ENCODE peak calls at places on chromosomes 6 and 20, in four cellular contexts. M, J, F and I are unnamed samples.

GRCh38 chr6:18386302-18386976 is 711 bp upstream of the RNF144B start:
- DNase-seq in M (no peak), J (no peak), F (no peak), I (peak; percentile 44)

GRCh38 chr6:75204959-75205775 is 686 bp downstream of the COL12A1 start:
- DNase-seq in M (peak; percentile 59), F (peak; percentile 76), J (peak; percentile 54), I (peak; percentile 16)

GRCh38 chr6:24660100-24660499 is 6.6 kb downstream of the TDP2 start:
- DNase-seq in F (no peak), M (no peak), J (no peak), I (no peak)

GRCh38 chr6:124372076-124372475 is 568.4 kb downstream of the NKAIN2 start:
- DNase-seq in M (no peak), J (no peak), F (no peak), I (no peak)

GRCh38 chr20:38217791-38218565 is 42.6 kb downstream of the KIAA1755 start:
- DNase-seq in F (peak; percentile 99), J (no peak), M (peak; percentile 78), I (peak; percentile 31)

GRCh38 chr20:53609501-53610445 is 16.1 kb upstream of the ZNF217 start:
- DNase-seq in F (no peak), M (no peak), J (peak; percentile 82), I (no peak)

GRCh38 chr20:50191065-50191565 is 485 bp downstream of the CEBPB start:
- DNase-seq in J (peak; percentile 86), F (peak; percentile 91), M (peak; percentile 72), I (peak; percentile 77)

GRCh38 chr20:21395666-21396044 is 1.7 kb downstream of the NKX2-4 start:
- DNase-seq in M (no peak), J (no peak), F (no peak), I (no peak)

GRCh38 chr6:167115054-167115453 is 7.8 kb upstream of the CCR6 start:
- DNase-seq in F (no peak), M (no peak), J (no peak), I (no peak)
- H3K4me1 ChIP-seq in F (no peaks in the 10 kb centered on the region), M (no peaks in the 10 kb centered on the region), J (no peaks in the 10 kb centered on the region), I (no peaks in the 10 kb centered on the region)

GRCh38 chr20:33994624-33994913 is 858 bp downstream of the RALY start:
- DNase-seq in M (no peak), F (no peak), J (no peak), I (no peak)
- H3K4me1 ChIP-seq in M (peaks cover 28% of the 10 kb centered on the region), F (peaks cover 20% of the 10 kb centered on the region), J (peaks cover 49% of the 10 kb centered on the region), I (peaks cover 60% of the 10 kb centered on the region)

DNA sequence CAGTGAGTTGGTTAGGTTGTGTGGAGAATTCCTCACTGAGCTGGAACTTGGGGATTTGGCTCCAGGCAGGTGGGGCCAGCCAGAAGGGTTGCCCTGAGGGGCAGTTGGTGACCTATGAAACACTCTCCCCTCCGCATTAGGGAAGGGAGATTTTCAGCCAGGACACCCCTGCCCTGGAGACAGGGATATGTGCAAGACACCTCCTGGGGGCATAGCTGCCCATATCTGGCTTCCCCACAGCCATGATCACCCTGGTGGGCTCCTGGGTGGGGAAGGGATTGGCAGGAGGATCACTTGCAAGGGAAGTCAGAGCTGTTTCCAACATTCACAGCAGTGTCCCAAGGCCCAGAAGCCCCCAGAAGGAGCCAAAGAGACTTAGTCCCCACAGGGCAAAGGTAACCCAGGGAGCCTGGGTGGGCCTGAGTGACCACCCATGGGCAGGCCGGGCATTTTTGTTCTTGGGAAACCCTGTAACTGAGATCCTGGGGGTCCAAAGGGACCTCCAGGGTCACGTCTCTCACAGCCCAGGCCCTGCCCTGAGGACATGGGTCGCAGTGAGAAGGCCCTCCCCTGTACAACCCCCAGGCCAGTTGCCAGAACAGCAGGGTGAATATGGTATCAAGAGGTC is 145.8 kb downstream of the MRPL14 start:
- DNase-seq in J (no peak), M (no peak), F (peak; percentile 26), I (peak; percentile 9)
- H3K4me1 ChIP-seq in J (no peaks in the 10 kb centered on the region), M (peaks cover 9% of the 10 kb centered on the region), F (peaks cover 16% of the 10 kb centered on the region), I (peaks cover 40% of the 10 kb centered on the region)

DNA sequence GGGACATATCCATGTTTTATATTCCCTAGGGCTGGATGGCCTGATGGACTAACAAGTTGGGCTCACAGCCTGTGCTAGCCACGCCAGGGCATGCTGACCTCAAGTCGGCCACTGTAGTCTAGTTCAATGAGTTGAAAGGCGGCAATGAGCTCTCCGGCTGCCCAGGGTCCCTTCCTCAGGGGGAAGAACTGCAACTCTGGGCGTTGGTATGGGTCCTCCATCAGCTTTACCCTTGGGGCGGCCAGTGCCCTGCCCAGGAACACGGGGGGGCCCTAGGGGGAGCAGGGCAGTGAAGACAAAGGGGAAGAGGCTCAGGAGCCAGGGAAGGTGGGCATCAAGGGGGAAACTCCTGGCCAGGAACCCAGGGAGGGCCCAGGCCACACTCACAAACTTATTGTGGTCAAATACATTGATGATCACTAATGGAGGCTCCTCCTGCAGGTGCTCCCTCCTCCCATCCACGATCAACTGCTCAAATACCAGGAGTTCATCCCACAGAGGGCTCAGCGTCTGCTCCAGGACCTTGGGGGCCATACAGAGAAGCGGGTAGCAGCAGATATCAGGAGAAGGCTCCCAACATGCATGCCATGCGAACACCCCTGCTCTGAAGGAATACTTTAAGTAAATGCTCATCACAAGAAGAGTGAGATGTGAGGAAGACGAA is 32.8 kb upstream of the SPAG4 start:
- DNase-seq in J (no peak), F (peak; percentile 74), M (no peak), I (no peak)
- H3K4me1 ChIP-seq in J (no peaks in the 10 kb centered on the region), F (no peaks in the 10 kb centered on the region), M (peaks cover 14% of the 10 kb centered on the region), I (no peaks in the 10 kb centered on the region)